ENCODE peak calls at places on chromosomes 11 and 22, in six cellular contexts. One of them, this sample, is unnamed.

GRCh38 chr11:70778828-70779365 is 380.6 kb downstream of the CTTN start:
- DNase-seq in SJCRH30: no peak
- DNase-seq in globus pallidus: no peak
- DNase-seq in astrocyte of the spinal cord: no peak
- DNase-seq in stimulated activated CD4-positive, alpha-beta T cell treated with anti-CD3 and anti-CD28 coated beads, Interleukin-1b, Interleukin-23, amount 100 ng/mL, for 4 hours: no peak
- DNase-seq in hypothalamus: no peak
- DNase-seq in this sample: no peak

GRCh38 chr11:132448334-132448995 is 1078.0 kb downstream of the NTM start:
- DNase-seq in astrocyte of the spinal cord: peak
- DNase-seq in stimulated activated CD4-positive, alpha-beta T cell treated with anti-CD3 and anti-CD28 coated beads, Interleukin-1b, Interleukin-23, amount 100 ng/mL, for 4 hours: no peak
- DNase-seq in SJCRH30: no peak
- DNase-seq in hypothalamus: no peak
- DNase-seq in globus pallidus: no peak
- DNase-seq in this sample: no peak

GRCh38 chr11:77598195-77598594 is 8.4 kb downstream of the AQP11 start:
- DNase-seq in hypothalamus: no peak
- DNase-seq in globus pallidus: no peak
- DNase-seq in astrocyte of the spinal cord: no peak
- DNase-seq in stimulated activated CD4-positive, alpha-beta T cell treated with anti-CD3 and anti-CD28 coated beads, Interleukin-1b, Interleukin-23, amount 100 ng/mL, for 4 hours: no peak
- DNase-seq in SJCRH30: no peak
- DNase-seq in this sample: no peak

GRCh38 chr11:130217632-130218031 is 58.0 kb downstream of the ST14 start:
- DNase-seq in globus pallidus: no peak
- DNase-seq in hypothalamus: no peak
- DNase-seq in stimulated activated CD4-positive, alpha-beta T cell treated with anti-CD3 and anti-CD28 coated beads, Interleukin-1b, Interleukin-23, amount 100 ng/mL, for 4 hours: no peak
- DNase-seq in SJCRH30: no peak
- DNase-seq in astrocyte of the spinal cord: no peak
- DNase-seq in this sample: no peak

GRCh38 chr11:69443968-69444364 is 37.5 kb upstream of the LINC01488 start:
- DNase-seq in stimulated activated CD4-positive, alpha-beta T cell treated with anti-CD3 and anti-CD28 coated beads, Interleukin-1b, Interleukin-23, amount 100 ng/mL, for 4 hours: no peak
- DNase-seq in astrocyte of the spinal cord: peak
- DNase-seq in hypothalamus: no peak
- DNase-seq in globus pallidus: no peak
- DNase-seq in SJCRH30: no peak
- DNase-seq in this sample: no peak

GRCh38 chr11:117909611-117910382 is 19.4 kb downstream of the TMPRSS13 start:
- DNase-seq in SJCRH30: no peak
- DNase-seq in astrocyte of the spinal cord: no peak
- DNase-seq in globus pallidus: no peak
- DNase-seq in stimulated activated CD4-positive, alpha-beta T cell treated with anti-CD3 and anti-CD28 coated beads, Interleukin-1b, Interleukin-23, amount 100 ng/mL, for 4 hours: no peak
- DNase-seq in hypothalamus: no peak
- DNase-seq in this sample: no peak

GRCh38 chr11:13446444-13446843 is 16.6 kb downstream of the BTBD10 start:
- DNase-seq in stimulated activated CD4-positive, alpha-beta T cell treated with anti-CD3 and anti-CD28 coated beads, Interleukin-1b, Interleukin-23, amount 100 ng/mL, for 4 hours: no peak
- DNase-seq in astrocyte of the spinal cord: no peak
- DNase-seq in SJCRH30: no peak
- DNase-seq in hypothalamus: no peak
- DNase-seq in globus pallidus: no peak
- DNase-seq in this sample: no peak

GRCh38 chr11:97683733-97684132 is 1293.9 kb downstream of the JRKL start:
- DNase-seq in stimulated activated CD4-positive, alpha-beta T cell treated with anti-CD3 and anti-CD28 coated beads, Interleukin-1b, Interleukin-23, amount 100 ng/mL, for 4 hours: no peak
- DNase-seq in globus pallidus: no peak
- DNase-seq in astrocyte of the spinal cord: no peak
- DNase-seq in hypothalamus: no peak
- DNase-seq in SJCRH30: peak
- DNase-seq in this sample: no peak

GRCh38 chr11:78370406-78371172 is 47.0 kb downstream of the GAB2 start:
- DNase-seq in stimulated activated CD4-positive, alpha-beta T cell treated with anti-CD3 and anti-CD28 coated beads, Interleukin-1b, Interleukin-23, amount 100 ng/mL, for 4 hours: no peak
- DNase-seq in hypothalamus: no peak
- DNase-seq in globus pallidus: peak
- DNase-seq in astrocyte of the spinal cord: peak
- DNase-seq in SJCRH30: peak
- DNase-seq in this sample: no peak

GRCh38 chr11:72111803-72112540 is 523 bp downstream of the ANAPC15 start:
- DNase-seq in stimulated activated CD4-positive, alpha-beta T cell treated with anti-CD3 and anti-CD28 coated beads, Interleukin-1b, Interleukin-23, amount 100 ng/mL, for 4 hours: peak
- DNase-seq in hypothalamus: peak
- DNase-seq in SJCRH30: peak
- DNase-seq in astrocyte of the spinal cord: peak
- DNase-seq in globus pallidus: peak
- DNase-seq in this sample: peak

GRCh38 chr11:95134491-95134890 is 44.8 kb downstream of the ENDOD1 start:
- DNase-seq in globus pallidus: peak
- DNase-seq in hypothalamus: no peak
- DNase-seq in stimulated activated CD4-positive, alpha-beta T cell treated with anti-CD3 and anti-CD28 coated beads, Interleukin-1b, Interleukin-23, amount 100 ng/mL, for 4 hours: no peak
- DNase-seq in astrocyte of the spinal cord: peak
- DNase-seq in SJCRH30: no peak
- DNase-seq in this sample: no peak

GRCh38 chr22:44172370-44173108 is 8.2 kb upstream of the PARVG start:
- DNase-seq in stimulated activated CD4-positive, alpha-beta T cell treated with anti-CD3 and anti-CD28 coated beads, Interleukin-1b, Interleukin-23, amount 100 ng/mL, for 4 hours: no peak
- DNase-seq in globus pallidus: peak
- DNase-seq in hypothalamus: no peak
- DNase-seq in SJCRH30: no peak
- DNase-seq in astrocyte of the spinal cord: no peak
- DNase-seq in this sample: peak

GRCh38 chr11:72848846-72849466 is 34.7 kb downstream of the ATG16L2 start:
- DNase-seq in SJCRH30: no peak
- DNase-seq in stimulated activated CD4-positive, alpha-beta T cell treated with anti-CD3 and anti-CD28 coated beads, Interleukin-1b, Interleukin-23, amount 100 ng/mL, for 4 hours: peak
- DNase-seq in hypothalamus: no peak
- DNase-seq in globus pallidus: no peak
- DNase-seq in astrocyte of the spinal cord: peak
- DNase-seq in this sample: no peak

GRCh38 chr22:30221121-30221992 is 25.2 kb downstream of the LIF start:
- DNase-seq in globus pallidus: no peak
- DNase-seq in SJCRH30: no peak
- DNase-seq in hypothalamus: no peak
- DNase-seq in stimulated activated CD4-positive, alpha-beta T cell treated with anti-CD3 and anti-CD28 coated beads, Interleukin-1b, Interleukin-23, amount 100 ng/mL, for 4 hours: peak
- DNase-seq in astrocyte of the spinal cord: no peak
- DNase-seq in this sample: no peak

GRCh38 chr11:94185387-94186084 is 56.9 kb downstream of the PANX1 start:
- DNase-seq in stimulated activated CD4-positive, alpha-beta T cell treated with anti-CD3 and anti-CD28 coated beads, Interleukin-1b, Interleukin-23, amount 100 ng/mL, for 4 hours: no peak
- DNase-seq in globus pallidus: no peak
- DNase-seq in astrocyte of the spinal cord: peak
- DNase-seq in hypothalamus: no peak
- DNase-seq in SJCRH30: no peak
- DNase-seq in this sample: no peak

GRCh38 chr11:68841718-68842426 is at the start of gene CPT1A:
- DNase-seq in hypothalamus: no peak
- DNase-seq in astrocyte of the spinal cord: peak
- DNase-seq in stimulated activated CD4-positive, alpha-beta T cell treated with anti-CD3 and anti-CD28 coated beads, Interleukin-1b, Interleukin-23, amount 100 ng/mL, for 4 hours: peak
- DNase-seq in globus pallidus: peak
- DNase-seq in SJCRH30: no peak
- DNase-seq in this sample: no peak

GRCh38 chr11:3808846-3809623 is 675 bp downstream of the PGAP2 start:
- DNase-seq in stimulated activated CD4-positive, alpha-beta T cell treated with anti-CD3 and anti-CD28 coated beads, Interleukin-1b, Interleukin-23, amount 100 ng/mL, for 4 hours: no peak
- DNase-seq in SJCRH30: no peak
- DNase-seq in astrocyte of the spinal cord: peak
- DNase-seq in hypothalamus: no peak
- DNase-seq in globus pallidus: no peak
- DNase-seq in this sample: no peak

GRCh38 chr11:2517016-2517385 is 72.2 kb downstream of the KCNQ1 start:
- DNase-seq in SJCRH30: peak
- DNase-seq in stimulated activated CD4-positive, alpha-beta T cell treated with anti-CD3 and anti-CD28 coated beads, Interleukin-1b, Interleukin-23, amount 100 ng/mL, for 4 hours: no peak
- DNase-seq in astrocyte of the spinal cord: no peak
- DNase-seq in globus pallidus: no peak
- DNase-seq in hypothalamus: no peak
- DNase-seq in this sample: no peak

GRCh38 chr22:38756631-38757463 is 1.0 kb upstream of the SUN2 start:
- DNase-seq in hypothalamus: no peak
- DNase-seq in SJCRH30: no peak
- DNase-seq in stimulated activated CD4-positive, alpha-beta T cell treated with anti-CD3 and anti-CD28 coated beads, Interleukin-1b, Interleukin-23, amount 100 ng/mL, for 4 hours: no peak
- DNase-seq in globus pallidus: no peak
- DNase-seq in astrocyte of the spinal cord: no peak
- DNase-seq in this sample: no peak

GRCh38 chr11:96390403-96390830 is 604 bp downstream of the JRKL start:
- DNase-seq in globus pallidus: no peak
- DNase-seq in SJCRH30: no peak
- DNase-seq in stimulated activated CD4-positive, alpha-beta T cell treated with anti-CD3 and anti-CD28 coated beads, Interleukin-1b, Interleukin-23, amount 100 ng/mL, for 4 hours: no peak
- DNase-seq in hypothalamus: no peak
- DNase-seq in astrocyte of the spinal cord: no peak
- DNase-seq in this sample: no peak

GRCh38 chr11:10305964-10306918 is 1.4 kb downstream of the ADM start:
- DNase-seq in stimulated activated CD4-positive, alpha-beta T cell treated with anti-CD3 and anti-CD28 coated beads, Interleukin-1b, Interleukin-23, amount 100 ng/mL, for 4 hours: no peak
- DNase-seq in globus pallidus: peak
- DNase-seq in astrocyte of the spinal cord: peak
- DNase-seq in SJCRH30: no peak
- DNase-seq in hypothalamus: no peak
- DNase-seq in this sample: no peak